ENCODE peak calls at places on chromosomes 6 and 20, in eight cellular contexts. E is endothelial cell; R is MCF 10A; N is spleen; M is CD8-positive, alpha-beta T cell; B is HL-60; G is stromal cell of bone marrow; S is progenitor cell of endocrine pancreas. O is an unnamed sample.

GRCh38 chr20:6006603-6006949 is 47.3 kb downstream of the LRRN4 start:
- DNase-seq in B (no peak), G (no peak), S (no peak), E (no peak), M (no peak), R (peak; percentile 18), N (no peak), O (no peak)

GRCh38 chr6:137705166-137706064 is 161.6 kb upstream of the TNFAIP3 start:
- DNase-seq in S (peak; percentile 32), R (peak; percentile 68), G (peak; percentile 53), M (peak; percentile 75), N (peak; percentile 90), B (peak; percentile 64), E (peak; percentile 80), O (peak; percentile 81)

GRCh38 chr6:136114661-136115060 is 135.4 kb downstream of the MTFR2 start:
- DNase-seq in S (no peak), G (no peak), M (no peak), E (no peak), B (no peak), N (no peak), R (no peak), O (no peak)

GRCh38 chr20:35739294-35740163 is 2.5 kb downstream of the RBM39 start:
- DNase-seq in B (no peak), N (no peak), M (no peak), E (no peak), S (no peak), R (peak; percentile 58), G (no peak), O (peak; percentile 64)

GRCh38 chr6:53986165-53986720 is 125.0 kb upstream of the MLIP start:
- DNase-seq in G (no peak), E (peak; percentile 52), S (peak; percentile 20), N (no peak), R (peak; percentile 72), B (peak; percentile 11), M (no peak), O (peak; percentile 26)

GRCh38 chr20:50559856-50560623 is 49.9 kb downstream of the PTPN1 start:
- DNase-seq in M (no peak), R (no peak), S (no peak), B (no peak), G (no peak), E (no peak), N (no peak), O (no peak)

GRCh38 chr20:51715028-51715872 is 52.9 kb downstream of the ATP9A start:
- DNase-seq in R (no peak), M (no peak), B (no peak), S (no peak), E (no peak), N (no peak), G (no peak), O (no peak)

GRCh38 chr6:34157236-34157830 is 11.4 kb upstream of the GRM4 start:
- DNase-seq in R (no peak), M (no peak), B (no peak), E (no peak), G (no peak), S (no peak), N (peak; percentile 44), O (no peak)

GRCh38 chr20:50335105-50335504 is 144.5 kb downstream of the CEBPB start:
- DNase-seq in B (peak; percentile 72), R (peak; percentile 79), G (no peak), S (no peak), N (peak; percentile 10), E (peak; percentile 22), M (no peak), O (peak; percentile 49)